ENCODE peak calls at places on chromosomes 2 and 18, in four cellular contexts. T, X, J and I are unnamed samples.

GRCh38 chr18:72847134-72847533 is 20.7 kb downstream of the NETO1 start:
- DNase-seq in X (no peak), J (no peak), T (no peak), I (no peak)

GRCh38 chr2:240672701-240673190 is 9.9 kb downstream of the AQP12B start:
- DNase-seq in J (no peak), T (no peak), X (no peak), I (no peak)

GRCh38 chr2:48452108-48452507 is 77.8 kb upstream of the STON1 start:
- DNase-seq in T (no peak), J (no peak), X (no peak), I (no peak)

GRCh38 chr2:88831792-88832248 is 140.3 kb downstream of the RPIA start:
- DNase-seq in X (peak), T (no peak), J (no peak), I (peak)

GRCh38 chr2:53896864-53897263 is 37.1 kb upstream of the GPR75 start:
- DNase-seq in T (peak), J (no peak), X (no peak), I (peak)

GRCh38 chr2:72414108-72414507 is 266.4 kb upstream of the CYP26B1 start:
- DNase-seq in X (no peak), J (no peak), T (no peak), I (no peak)

GRCh38 chr2:28084564-28084963 is 194.0 kb downstream of the BABAM2 start:
- DNase-seq in X (no peak), T (no peak), J (no peak), I (peak)

GRCh38 chr2:28751956-28752607 is 452 bp downstream of the PPP1CB start:
- DNase-seq in T (no peak), J (no peak), X (peak), I (no peak)

GRCh38 chr2:46230115-46230571 is 67.1 kb upstream of the EPAS1 start:
- DNase-seq in J (no peak), T (no peak), X (no peak), I (peak)

GRCh38 chr2:128268611-128269357 is 49.9 kb downstream of the HS6ST1 start:
- DNase-seq in T (no peak), X (no peak), J (no peak), I (no peak)

GRCh38 chr2:226773291-226773690 is 26.3 kb downstream of the IRS1 start:
- DNase-seq in J (no peak), T (no peak), X (no peak), I (peak)

GRCh38 chr2:98524168-98524567 is 79.5 kb downstream of the INPP4A start:
- DNase-seq in X (no peak), T (no peak), J (no peak), I (peak)